ENCODE peak calls at places on chromosome 5, in four cellular contexts. L, H, J and O are unnamed samples.

GRCh38 chr5:88780731-88781130 is 102.3 kb downstream of the MEF2C start:
- DNase-seq in L (no peak), H (no peak), J (no peak), O (no peak)

GRCh38 chr5:175464414-175465233 is 13.7 kb upstream of the SFXN1 start:
- DNase-seq in H (peak), L (peak), J (peak), O (peak)

GRCh38 chr5:134420326-134420725 is 8.6 kb upstream of the CDKN2AIPNL start:
- DNase-seq in H (no peak), J (no peak), L (no peak), O (no peak)

GRCh38 chr5:107469485-107469884 is 201.3 kb downstream of the EFNA5 start:
- DNase-seq in J (no peak), H (no peak), L (peak), O (no peak)

GRCh38 chr5:112186401-112186990 is 232.6 kb downstream of the EPB41L4A start:
- DNase-seq in J (peak), H (peak), L (peak), O (peak)

GRCh38 chr5:124744170-124744911 is 2.1 kb downstream of the ZNF608 start:
- DNase-seq in J (no peak), H (no peak), L (no peak), O (no peak)

GRCh38 chr5:10577371-10578291 is 13.8 kb downstream of the ANKRD33B start:
- DNase-seq in J (peak), L (no peak), H (no peak), O (no peak)

GRCh38 chr5:77743181-77743580 is 33.0 kb downstream of the TBCA start:
- DNase-seq in J (no peak), H (no peak), L (no peak), O (no peak)

GRCh38 chr5:38821679-38822078 is 24.1 kb upstream of the OSMR start:
- DNase-seq in H (no peak), J (no peak), L (no peak), O (no peak)

GRCh38 chr5:79976759-79977515 is 14.1 kb downstream of the MTX3 start:
- DNase-seq in L (no peak), J (no peak), H (no peak), O (no peak)

GRCh38 chr5:165360366-165361142 is 1855.1 kb downstream of the MAT2B start:
- DNase-seq in L (no peak), J (no peak), H (no peak), O (no peak)

GRCh38 chr5:10736808-10737207 is 24.2 kb downstream of the DAP start:
- DNase-seq in L (no peak), H (no peak), J (no peak), O (no peak)

GRCh38 chr5:143471666-143472411 is 68.4 kb upstream of the NR3C1 start:
- DNase-seq in L (no peak), H (no peak), J (no peak), O (no peak)

GRCh38 chr5:9067129-9067528 is 478.7 kb downstream of the SEMA5A start:
- DNase-seq in H (no peak), J (no peak), L (no peak), O (no peak)

GRCh38 chr5:172299916-172300439 is 16.4 kb upstream of the UBTD2 start:
- DNase-seq in L (no peak), J (peak), H (no peak), O (no peak)

GRCh38 chr5:72231989-72232703 is 87.9 kb downstream of the MRPS27 start:
- DNase-seq in J (peak), L (no peak), H (no peak), O (no peak)
- TF ChIP-seq ELF1 in J (no peak), L (no peak), H (no peak), O (no peak)

DNA sequence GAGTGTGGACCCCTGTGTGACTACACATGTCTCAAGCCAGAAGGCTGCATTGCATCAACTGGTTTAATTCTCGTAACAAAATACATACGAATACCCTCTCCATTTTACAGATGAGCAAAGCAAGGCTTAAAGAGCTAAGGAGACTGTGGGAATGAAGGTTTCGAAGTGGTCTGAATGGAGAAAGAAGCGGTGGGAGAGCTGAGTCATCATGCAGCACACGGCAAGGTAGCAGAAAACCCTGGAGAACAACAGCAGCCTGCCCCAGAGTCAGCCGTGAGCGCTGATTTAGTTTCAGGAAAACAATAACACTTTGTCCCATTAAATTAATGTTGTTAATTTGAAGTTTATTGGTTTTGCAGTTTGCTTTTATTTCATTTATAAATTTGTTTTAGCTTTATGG is 223.8 kb downstream of the HSPA4 start:
- DNase-seq in J (no peak), H (no peak), L (no peak), O (no peak)
- H3K9ac ChIP-seq in J (no peak), H (no peak), L (no peak), O (no peak)

DNA sequence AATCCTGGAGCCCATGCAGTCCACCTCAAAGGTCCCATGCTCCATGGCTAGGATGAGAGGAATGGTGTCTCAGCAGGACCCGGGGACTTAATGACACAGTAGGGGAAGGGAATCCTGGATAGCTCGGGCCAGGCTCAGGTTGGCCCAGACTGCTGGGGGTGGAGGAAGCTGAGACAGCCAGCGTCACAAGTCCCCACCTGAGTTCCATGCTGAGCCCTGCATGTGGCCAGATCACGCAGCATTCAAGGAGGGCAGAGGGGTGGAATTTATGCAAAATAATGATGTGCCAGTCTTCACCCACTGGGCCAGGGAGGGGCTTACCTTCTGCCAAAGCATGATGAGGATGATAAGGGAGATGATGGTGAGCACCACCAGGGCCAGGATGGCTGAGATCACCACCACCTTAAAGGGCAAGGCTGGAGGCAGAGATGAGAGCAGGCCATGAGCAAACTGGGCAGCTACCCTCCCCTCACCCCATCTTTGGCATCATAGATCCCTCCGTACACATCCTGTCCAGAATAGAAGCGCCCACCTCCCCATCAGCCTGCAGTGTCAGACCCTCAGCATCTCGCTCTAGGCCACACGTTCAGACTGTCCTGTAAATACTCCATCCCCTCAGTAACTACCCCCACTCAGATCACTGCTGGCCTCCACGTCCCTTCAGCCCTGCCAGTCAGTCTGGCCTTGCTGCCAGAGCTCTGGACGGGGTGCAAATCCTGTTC is 29.3 kb downstream of the PDGFRB start:
- DNase-seq in H (no peak), L (no peak), J (no peak), O (no peak)
- TF ChIP-seq ELF1 in H (no peak), L (no peak), J (no peak), O (no peak)

GRCh38 chr5:14988210-14988609 is 116.6 kb upstream of the ANKH start:
- DNase-seq in H (no peak), J (no peak), L (no peak), O (no peak)
- H3K9ac ChIP-seq in H (no peak), J (no peak), L (no peak), O (no peak)

DNA sequence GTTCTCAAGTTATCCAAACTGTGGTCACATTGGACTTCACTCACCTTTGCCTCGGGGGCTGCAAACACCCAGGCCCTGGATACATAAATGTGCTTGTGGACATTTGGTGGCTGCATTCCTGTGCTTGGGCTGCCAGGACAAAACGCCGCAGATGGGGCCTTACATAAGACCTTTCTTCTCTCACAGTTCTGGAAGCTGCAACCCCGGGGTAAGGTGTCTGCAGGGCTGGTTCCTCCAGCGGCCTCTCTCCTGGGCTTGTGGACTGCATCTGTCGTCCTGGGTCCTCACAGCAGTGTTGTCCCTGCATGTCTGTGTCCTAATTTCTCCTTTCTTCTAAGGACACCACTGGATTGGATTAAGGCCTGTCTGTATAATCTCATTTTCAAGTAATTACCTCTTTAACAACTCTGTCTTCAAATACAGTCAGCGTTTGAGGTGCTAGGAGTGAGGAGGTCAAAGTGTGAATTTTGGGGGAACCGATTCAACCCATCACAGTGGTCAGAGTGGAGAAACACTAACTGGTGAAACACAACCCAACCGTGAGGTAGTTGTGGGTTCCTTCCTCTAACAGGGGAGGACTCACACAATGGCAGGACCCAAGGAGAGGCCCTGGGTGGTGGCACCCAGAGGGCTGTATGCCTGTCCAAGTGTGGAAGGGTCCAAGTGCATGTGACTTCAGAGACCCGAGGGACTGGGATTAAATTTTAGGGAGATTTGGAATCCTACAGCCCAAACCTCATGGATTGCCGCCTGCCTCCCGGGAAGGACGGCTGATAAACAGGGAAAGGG is 415.6 kb downstream of the IRX2 start:
- DNase-seq in H (no peak), L (no peak), J (no peak), O (no peak)
- TF ChIP-seq ELF1 in H (no peak), L (no peak), J (no peak), O (no peak)

GRCh38 chr5:139410121-139410885 is 6.4 kb upstream of the SPATA24 start:
- DNase-seq in J (no peak), L (no peak), H (no peak), O (no peak)
- H3K9ac ChIP-seq in J (no peak), L (no peak), H (no peak), O (no peak)

DNA sequence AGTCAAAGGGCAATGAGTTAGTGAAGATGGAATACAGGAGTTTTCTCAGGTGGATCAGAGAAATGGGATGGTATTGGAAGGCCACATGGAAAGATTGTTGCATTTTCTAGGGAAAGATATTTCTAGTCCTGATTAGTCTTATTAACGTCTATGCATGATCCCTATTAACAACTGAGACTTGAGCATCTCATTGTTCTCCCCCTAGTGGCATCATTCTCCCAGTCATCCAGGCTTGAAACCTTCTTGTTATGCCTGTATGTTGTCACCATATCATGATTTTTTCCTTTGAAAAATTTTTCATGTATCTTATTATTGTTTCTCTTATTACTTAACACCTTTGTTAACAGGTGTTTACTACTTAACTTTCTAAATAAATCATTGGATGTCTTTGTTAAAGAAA is 34.4 kb downstream of the KIF2A start:
- DNase-seq in L (peak), H (peak), J (peak), O (peak)
- TF ChIP-seq ELF1 in L (no peak), H (no peak), J (no peak), O (no peak)

DNA sequence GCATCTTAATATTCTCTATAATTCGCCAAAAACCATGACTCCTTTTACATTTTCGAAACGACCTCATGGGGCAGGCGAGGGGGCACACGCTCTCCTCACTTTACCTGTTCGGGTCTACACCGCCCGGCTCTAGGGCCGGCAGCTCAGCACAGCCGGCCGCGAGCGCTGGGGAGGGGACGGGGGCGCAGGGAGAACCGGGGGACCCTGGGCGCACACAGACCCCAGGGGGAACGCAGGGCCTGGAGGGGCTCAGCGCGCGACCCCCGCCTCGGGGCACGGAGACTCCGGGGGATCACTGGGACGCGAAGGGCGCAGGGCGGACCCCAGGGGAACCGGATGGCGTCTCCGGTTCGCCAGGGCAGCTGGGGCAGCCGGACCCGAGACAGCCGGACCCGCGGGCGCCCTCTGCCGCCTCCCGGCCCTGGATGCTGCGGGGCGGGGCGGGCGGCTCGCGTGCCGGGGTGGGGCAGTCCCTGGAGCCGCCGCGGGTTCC is at the start of gene AHRR:
- DNase-seq in H (peak), L (no peak), J (peak), O (peak)
- H3K9ac ChIP-seq in H (no peak), L (peak), J (peak), O (no peak)